ENCODE peak calls at places on chromosomes 2 and 18, in seven cellular contexts. S is cardiac fibroblast; F is H1; V is AG10803; T is HCT116; H is H9; Z is CD4-positive, alpha-beta T cell. J is an unnamed sample.

GRCh38 chr2:88452980-88453582 is 588 bp upstream of the FOXI3 start:
- DNase-seq in S (peak), F (no peak), V (no peak), T (no peak), H (no peak), Z (no peak), J (no peak)

GRCh38 chr2:151381266-151381665 is 23.9 kb downstream of the TNFAIP6 start:
- DNase-seq in S (peak), F (no peak), V (peak), T (no peak), H (no peak), Z (no peak), J (no peak)

GRCh38 chr2:98795903-98796676 is 65.2 kb upstream of the MGAT4A start:
- DNase-seq in S (no peak), F (no peak), V (no peak), T (no peak), H (no peak), Z (no peak), J (no peak)

GRCh38 chr18:9825571-9826073 is 60.2 kb upstream of the TXNDC2 start:
- DNase-seq in S (peak), F (no peak), V (peak), T (peak), H (no peak), Z (no peak), J (no peak)

GRCh38 chr2:59888015-59888414 is 665.4 kb downstream of the BCL11A start:
- DNase-seq in S (no peak), F (peak), V (no peak), T (no peak), H (peak), Z (peak), J (no peak)

GRCh38 chr2:95031726-95032116 is 6.2 kb downstream of the MAL start:
- DNase-seq in S (no peak), F (no peak), V (no peak), T (no peak), H (no peak), Z (no peak), J (no peak)

GRCh38 chr2:138122891-138123290 is 158.6 kb downstream of the HNMT start:
- DNase-seq in S (no peak), F (no peak), V (no peak), T (no peak), H (no peak), Z (no peak), J (no peak)

GRCh38 chr2:174343638-174344455 is 9.1 kb downstream of the SP9 start:
- DNase-seq in S (no peak), F (no peak), V (no peak), T (no peak), H (no peak), Z (no peak), J (no peak)

GRCh38 chr2:229974271-229974670 is 52.0 kb downstream of the FBXO36 start:
- DNase-seq in S (peak), F (no peak), V (peak), T (no peak), H (no peak), Z (no peak), J (no peak)

GRCh38 chr2:15667579-15668556 is 76.2 kb downstream of the DDX1 start:
- DNase-seq in S (peak), F (no peak), V (peak), T (no peak), H (no peak), Z (no peak), J (no peak)

GRCh38 chr18:13989209-13989608 is 73.9 kb upstream of the MC2R start:
- DNase-seq in S (no peak), F (no peak), V (no peak), T (no peak), H (no peak), Z (no peak), J (no peak)

GRCh38 chr18:13982136-13982535 is 66.8 kb upstream of the MC2R start:
- DNase-seq in S (no peak), F (no peak), V (no peak), T (no peak), H (peak), Z (no peak), J (no peak)

GRCh38 chr18:13987956-13988355 is 72.6 kb upstream of the MC2R start:
- DNase-seq in S (no peak), F (no peak), V (no peak), T (no peak), H (no peak), Z (no peak), J (no peak)

GRCh38 chr18:13983506-13983905 is 68.2 kb upstream of the MC2R start:
- DNase-seq in S (no peak), F (no peak), V (no peak), T (no peak), H (no peak), Z (no peak), J (no peak)

DNA sequence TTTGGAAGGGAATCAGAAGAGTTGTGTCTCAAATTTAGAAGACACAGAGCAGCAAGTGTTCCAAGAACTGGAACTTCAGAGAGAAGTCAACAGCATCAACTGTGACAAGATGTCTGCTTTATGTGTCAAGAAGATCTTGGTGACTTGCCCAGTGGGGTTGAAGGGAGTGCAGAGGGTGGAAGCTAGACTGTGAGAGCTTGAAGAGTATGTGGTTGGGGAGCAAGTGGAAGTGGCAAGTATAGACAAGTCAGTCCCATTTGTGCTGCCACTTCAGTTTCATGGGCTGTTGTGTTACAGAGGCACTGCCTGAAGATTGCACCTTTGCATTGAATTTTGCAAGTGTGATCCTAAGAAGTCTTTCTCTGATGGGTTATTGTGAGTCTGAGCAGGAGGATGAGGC is 68.7 kb upstream of the MC2R start:
- DNase-seq in S (no peak), F (no peak), V (no peak), T (no peak), H (no peak), Z (no peak), J (no peak)
- TF ChIP-seq CTCF in S (no peak), F (no peak), V (no peak), T (no peak), H (no peak), Z (no peak), J (no peak)

DNA sequence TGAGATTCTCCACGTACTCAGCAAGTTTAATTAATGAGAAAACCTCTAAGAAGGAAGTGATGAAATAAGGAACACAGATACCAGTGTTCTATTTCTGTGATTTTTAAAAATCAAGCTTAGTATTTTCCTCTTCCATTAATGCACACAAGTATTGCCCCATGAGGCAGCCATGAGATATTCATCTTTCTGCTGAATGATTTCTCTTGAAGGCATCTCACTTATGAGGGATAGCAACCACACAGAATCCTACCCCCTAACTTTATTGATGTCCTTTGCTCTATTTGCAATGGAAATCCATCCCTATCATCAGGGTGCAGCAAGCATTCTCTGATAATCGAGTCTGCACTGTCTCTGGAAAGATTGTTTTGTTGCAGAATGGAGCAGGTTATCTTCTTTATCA is 244.1 kb upstream of the NRP2 start:
- DNase-seq in S (peak), F (no peak), V (peak), T (no peak), H (no peak), Z (no peak), J (no peak)
- TF ChIP-seq CTCF in S (no peak), F (no peak), V (no peak), T (no peak), H (no peak), Z (no peak), J (no peak)

GRCh38 chr2:23330214-23330613 is 54.8 kb upstream of the KLHL29 start:
- DNase-seq in S (peak), F (peak), V (no peak), T (no peak), H (peak), Z (no peak), J (no peak)
- TF ChIP-seq CTCF in S (no peak), F (peak), V (peak), T (peak), H (peak), Z (no peak), J (peak)

DNA sequence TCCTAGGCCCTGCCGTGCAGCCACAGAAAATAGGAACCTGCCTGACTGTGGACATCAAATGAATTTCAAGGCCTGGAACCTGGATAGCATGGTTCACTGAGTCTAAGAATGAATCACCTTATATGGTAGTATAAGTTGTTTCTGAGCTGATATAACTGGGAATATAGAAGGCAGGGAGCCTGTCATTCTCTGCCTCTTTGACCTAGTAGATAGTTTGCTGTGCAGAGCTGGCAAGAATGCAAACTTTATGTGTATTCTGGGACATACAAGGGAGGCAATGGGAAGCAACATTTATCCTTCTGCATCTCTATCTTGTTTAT is 22.2 kb upstream of the SSB start:
- DNase-seq in S (no peak), F (no peak), V (no peak), T (no peak), H (no peak), Z (no peak), J (no peak)
- TF ChIP-seq CTCF in S (no peak), F (no peak), V (no peak), T (no peak), H (no peak), Z (no peak), J (no peak)

GRCh38 chr2:119494163-119494790 is 30.0 kb downstream of the SCTR start:
- DNase-seq in S (no peak), F (no peak), V (no peak), T (no peak), H (no peak), Z (no peak), J (no peak)
- TF ChIP-seq CTCF in S (no peak), F (peak), V (no peak), T (peak), H (no peak), Z (no peak), J (no peak)

GRCh38 chr2:234611209-234611608 is 114.3 kb upstream of the ARL4C start:
- DNase-seq in S (no peak), F (no peak), V (no peak), T (peak), H (no peak), Z (no peak), J (no peak)
- TF ChIP-seq CTCF in S (peak), F (peak), V (peak), T (peak), H (peak), Z (no peak), J (no peak)

GRCh38 chr2:105180491-105180972 is 61.0 kb upstream of the GPR45 start:
- DNase-seq in S (no peak), F (no peak), V (no peak), T (no peak), H (no peak), Z (no peak), J (no peak)

GRCh38 chr2:105177008-105177407 is 64.5 kb upstream of the GPR45 start:
- DNase-seq in S (no peak), F (no peak), V (no peak), T (no peak), H (no peak), Z (no peak), J (no peak)

GRCh38 chr2:105177546-105178254 is 63.8 kb upstream of the GPR45 start:
- DNase-seq in S (no peak), F (no peak), V (no peak), T (no peak), H (peak), Z (no peak), J (no peak)

GRCh38 chr2:105181282-105181681 is 60.3 kb upstream of the GPR45 start:
- DNase-seq in S (no peak), F (no peak), V (no peak), T (no peak), H (no peak), Z (no peak), J (no peak)

GRCh38 chr2:105179469-105180372 is 61.8 kb upstream of the GPR45 start:
- DNase-seq in S (peak), F (no peak), V (peak), T (peak), H (peak), Z (no peak), J (no peak)
- TF ChIP-seq CTCF in S (peak), F (peak), V (peak), T (peak), H (peak), Z (no peak), J (peak)

GRCh38 chr2:108031471-108031941 is 45.2 kb downstream of the SLC5A7 start:
- DNase-seq in S (no peak), F (no peak), V (no peak), T (no peak), H (no peak), Z (no peak), J (no peak)
- TF ChIP-seq CTCF in S (no peak), F (no peak), V (no peak), T (no peak), H (no peak), Z (no peak), J (no peak)